ENCODE peak calls at places on chromosomes 1 and 21, in six cellular contexts. H is HEK293T, R is WTC11, B is K562, U is GM12878, D is HCT116. M is an unnamed sample.

GRCh38 chr21:9756677-9757076 is 764.7 kb upstream of the TPTE start:
- DNase-seq in U (no peak), R (no peak), B (no peak), D (no peak), H (no peak), M (no peak)

GRCh38 chr1:17885663-17886062 is 130.5 kb downstream of the ACTL8 start:
- DNase-seq in R (no peak), D (no peak), H (no peak), B (no peak), U (no peak), M (no peak)

GRCh38 chr1:183416850-183417690 is 1.1 kb downstream of the NMNAT2 start:
- DNase-seq in U (no peak), H (peak; percentile 81), B (peak; percentile 21), D (no peak), R (peak; percentile 88), M (no peak)

GRCh38 chr1:19341201-19342076 is 29.3 kb downstream of the SLC66A1 start:
- DNase-seq in H (peak; percentile 90), R (peak; percentile 93), D (peak; percentile 62), U (no peak), B (peak; percentile 91), M (peak; percentile 96)

GRCh38 chr1:9643351-9644256 is 7.9 kb upstream of the PIK3CD start:
- DNase-seq in H (no peak), B (no peak), D (no peak), U (no peak), R (no peak), M (no peak)

GRCh38 chr1:101587749-101588148 is 350.9 kb downstream of the S1PR1 start:
- DNase-seq in H (no peak), U (no peak), B (no peak), R (no peak), D (no peak), M (no peak)

GRCh38 chr1:52098139-52098871 is 42.2 kb downstream of the BTF3L4 start:
- DNase-seq in B (no peak), H (no peak), R (no peak), D (no peak), U (no peak), M (peak; percentile 33)

GRCh38 chr1:192474080-192474683 is 101.4 kb upstream of the RGS1 start:
- DNase-seq in H (peak; percentile 34), D (no peak), U (no peak), B (peak; percentile 37), R (no peak), M (no peak)

GRCh38 chr1:14517813-14518180 is 80.7 kb upstream of the KAZN start:
- DNase-seq in H (no peak), R (no peak), D (no peak), U (no peak), B (no peak), M (no peak)

GRCh38 chr1:175338447-175339135 is 146.0 kb upstream of the KIAA0040 start:
- DNase-seq in B (peak; percentile 61), H (peak; percentile 74), R (peak; percentile 85), D (peak; percentile 42), U (no peak), M (peak; percentile 29)

GRCh38 chr1:61130338-61131000 is 48.1 kb downstream of the NFIA start:
- DNase-seq in R (no peak), H (no peak), U (no peak), B (no peak), D (no peak), M (no peak)

GRCh38 chr1:248597589-248597988 is at the start of gene OR2T10:
- DNase-seq in U (no peak), R (no peak), D (no peak), H (no peak), B (no peak), M (no peak)

GRCh38 chr1:183164350-183164749 is 21.7 kb upstream of the LAMC2 start:
- DNase-seq in D (peak; percentile 79), R (peak; percentile 46), H (no peak), B (no peak), U (no peak), M (no peak)

GRCh38 chr1:204259782-204260181 is 46.0 kb upstream of the GOLT1A start:
- DNase-seq in D (no peak), U (no peak), H (no peak), R (no peak), B (no peak), M (no peak)

GRCh38 chr21:31476551-31477120 is 132.6 kb upstream of the TIAM1 start:
- DNase-seq in H (no peak), U (no peak), R (no peak), D (no peak), B (no peak), M (no peak)

GRCh38 chr1:206471993-206472392 is 1.7 kb downstream of the IKBKE start:
- DNase-seq in B (no peak), R (no peak), U (no peak), D (no peak), H (no peak), M (no peak)

GRCh38 chr1:12359734-12360133 is 129.9 kb downstream of the VPS13D start:
- DNase-seq in H (no peak), D (no peak), B (no peak), U (no peak), R (no peak), M (no peak)

GRCh38 chr1:76130992-76131391 is 56.4 kb downstream of the ST6GALNAC3 start:
- DNase-seq in R (no peak), U (no peak), H (no peak), D (no peak), B (no peak), M (no peak)

GRCh38 chr21:17435565-17436543 is 77.0 kb upstream of the CXADR start:
- DNase-seq in R (no peak), H (no peak), U (no peak), D (no peak), B (no peak), M (no peak)

GRCh38 chr1:62286778-62287224 is 32.4 kb downstream of the KANK4 start:
- DNase-seq in D (no peak), R (peak; percentile 70), B (no peak), H (no peak), U (no peak), M (peak; percentile 36)

GRCh38 chr1:160779662-160780397 is 16.1 kb upstream of the LY9 start:
- DNase-seq in H (peak; percentile 66), R (peak; percentile 84), D (peak; percentile 72), B (peak; percentile 69), U (no peak), M (peak; percentile 33)

GRCh38 chr1:246104927-246105326 is 402.2 kb downstream of the SMYD3 start:
- DNase-seq in B (peak; percentile 43), R (no peak), U (no peak), D (no peak), H (no peak), M (no peak)

GRCh38 chr1:9473032-9473792 is 66.1 kb upstream of the SLC25A33 start:
- DNase-seq in U (no peak), D (peak; percentile 12), H (peak; percentile 32), R (no peak), B (peak; percentile 59), M (no peak)

GRCh38 chr1:111923766-111924165 is 65.7 kb downstream of the KCND3 start:
- DNase-seq in H (no peak), D (no peak), B (no peak), U (no peak), R (no peak), M (no peak)

GRCh38 chr1:111924786-111925185 is 64.7 kb downstream of the KCND3 start:
- DNase-seq in H (no peak), D (no peak), R (no peak), B (no peak), U (no peak), M (no peak)

GRCh38 chr1:111921948-111922347 is 67.5 kb downstream of the KCND3 start:
- DNase-seq in R (no peak), H (no peak), B (no peak), D (no peak), U (no peak), M (no peak)

DNA sequence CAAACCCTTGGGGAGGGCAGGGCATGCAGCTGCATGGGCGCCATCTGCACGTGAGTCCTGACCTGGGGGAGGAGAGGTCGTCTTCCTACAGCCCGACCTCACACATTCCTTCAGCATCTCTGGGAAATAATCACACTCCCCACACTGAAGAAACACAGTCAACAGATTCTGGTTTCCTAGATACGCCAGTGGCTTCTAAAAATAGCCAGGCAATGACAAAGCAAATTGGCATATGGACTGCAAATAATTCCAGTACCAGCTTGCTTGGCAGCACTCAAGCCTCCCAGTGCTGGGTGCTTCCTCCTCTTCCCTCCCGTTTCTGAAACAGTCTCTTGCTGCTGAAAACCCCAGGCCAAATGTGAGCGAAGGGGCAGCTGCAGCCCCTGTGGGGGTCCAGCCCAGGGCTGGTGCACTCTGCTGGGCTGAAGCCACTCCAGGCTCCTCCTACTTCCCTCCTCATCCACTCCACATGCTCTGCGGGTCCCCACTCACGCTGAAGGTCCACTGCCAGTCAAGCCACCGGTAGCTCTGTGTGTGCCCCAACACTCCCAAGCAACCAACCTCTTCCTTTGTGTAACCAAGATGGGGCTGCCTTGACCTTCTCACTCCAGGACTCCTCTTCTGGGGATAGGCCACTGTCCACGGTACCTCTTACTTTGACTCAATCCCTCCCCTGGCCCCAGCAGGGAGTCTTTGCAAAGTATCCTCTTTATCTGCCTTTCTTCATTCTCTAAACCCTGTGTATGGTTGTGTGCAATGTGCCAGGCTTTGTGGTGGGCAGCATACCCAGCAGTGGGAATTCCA is 69.0 kb downstream of the KCND3 start:
- DNase-seq in R (no peak), U (no peak), H (no peak), B (no peak), D (no peak), M (no peak)
- TF ChIP-seq SP1 in R (no peak), U (no peak), H (no peak), B (no peak), D (no peak), M (no peak)

DNA sequence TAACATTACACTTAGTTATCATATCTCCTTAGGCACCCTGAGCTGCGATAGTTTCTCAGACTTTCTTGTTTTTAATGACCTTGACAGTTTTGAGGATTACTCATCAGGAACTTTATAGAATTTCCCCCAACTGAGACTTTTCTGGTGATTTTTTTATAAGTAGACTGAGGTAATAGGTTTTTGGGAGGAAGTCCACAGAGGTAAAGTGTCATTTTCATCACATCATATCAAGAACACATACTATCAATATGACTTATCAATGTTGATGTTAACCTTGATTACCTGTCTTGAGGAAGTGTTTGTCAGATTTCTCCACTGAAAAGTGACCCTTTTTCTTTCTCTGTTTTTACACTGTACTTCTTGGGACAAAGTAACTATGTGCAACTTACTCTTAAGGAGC is 73.0 kb upstream of the HSD17B7 start:
- DNase-seq in D (no peak), R (no peak), B (no peak), H (no peak), U (no peak), M (no peak)
- TF ChIP-seq SP1 in D (no peak), R (no peak), B (no peak), H (no peak), U (no peak), M (no peak)

GRCh38 chr1:155835548-155835947 is 21.5 kb downstream of the GON4L start:
- DNase-seq in B (peak; percentile 12), H (no peak), D (no peak), R (no peak), U (no peak), M (no peak)

GRCh38 chr1:155831279-155831976 is 25.6 kb downstream of the GON4L start:
- DNase-seq in R (no peak), H (no peak), B (no peak), D (no peak), U (no peak), M (no peak)

GRCh38 chr1:155834296-155834926 is 22.6 kb downstream of the GON4L start:
- DNase-seq in H (no peak), B (peak; percentile 83), D (no peak), R (peak; percentile 13), U (no peak), M (no peak)

GRCh38 chr1:155833665-155834295 is 23.2 kb downstream of the GON4L start:
- DNase-seq in B (no peak), D (no peak), H (no peak), R (no peak), U (no peak), M (no peak)
- TF ChIP-seq SP1 in B (no peak), D (no peak), H (no peak), R (no peak), U (no peak), M (no peak)

GRCh38 chr1:232629250-232630046 is 485 bp downstream of the SIPA1L2 start:
- DNase-seq in H (no peak), U (no peak), D (no peak), B (no peak), R (peak; percentile 60), M (peak; percentile 67)
- TF ChIP-seq SP1 in H (no peak), U (no peak), D (no peak), B (no peak), R (no peak), M (no peak)